ENCODE peak calls at places on chromosomes 16 and 17, in six cellular contexts. One of them, this sample, is unnamed.

GRCh38 chr16:9007177-9007794 is 43.6 kb upstream of the USP7 start:
- DNase-seq in NCI-H226: no peak
- DNase-seq in ascending aorta: no peak
- DNase-seq in NCI-H146: no peak
- DNase-seq in stomach: no peak
- DNase-seq in natural killer cell treated with Interleukin-12 subunit alpha and Interleukin-12 subunit beta and Interleukin-15 and Interleukin-18, amount 100 ng/mL, for 72 hours: no peak
- DNase-seq in this sample: no peak

GRCh38 chr16:22206847-22207714 is 1.0 kb downstream of the EEF2K start:
- DNase-seq in NCI-H146: peak; percentile 53
- DNase-seq in natural killer cell treated with Interleukin-12 subunit alpha and Interleukin-12 subunit beta and Interleukin-15 and Interleukin-18, amount 100 ng/mL, for 72 hours: peak; percentile 86
- DNase-seq in stomach: peak; percentile 88
- DNase-seq in ascending aorta: peak; percentile 59
- DNase-seq in NCI-H226: peak; percentile 62
- DNase-seq in this sample: no peak

GRCh38 chr17:28711723-28712036 is at the start of gene PROCA1:
- DNase-seq in NCI-H146: no peak
- DNase-seq in stomach: no peak
- DNase-seq in ascending aorta: no peak
- DNase-seq in NCI-H226: no peak
- DNase-seq in natural killer cell treated with Interleukin-12 subunit alpha and Interleukin-12 subunit beta and Interleukin-15 and Interleukin-18, amount 100 ng/mL, for 72 hours: no peak
- DNase-seq in this sample: no peak

GRCh38 chr17:82242977-82243647 is 14.3 kb downstream of the SLC16A3 start:
- DNase-seq in stomach: peak; percentile 88
- DNase-seq in NCI-H226: peak; percentile 81
- DNase-seq in ascending aorta: no peak
- DNase-seq in natural killer cell treated with Interleukin-12 subunit alpha and Interleukin-12 subunit beta and Interleukin-15 and Interleukin-18, amount 100 ng/mL, for 72 hours: no peak
- DNase-seq in NCI-H146: no peak
- DNase-seq in this sample: no peak

GRCh38 chr16:86824751-86825310 is 246.5 kb downstream of the FOXL1 start:
- DNase-seq in natural killer cell treated with Interleukin-12 subunit alpha and Interleukin-12 subunit beta and Interleukin-15 and Interleukin-18, amount 100 ng/mL, for 72 hours: no peak
- DNase-seq in stomach: no peak
- DNase-seq in NCI-H146: no peak
- DNase-seq in ascending aorta: no peak
- DNase-seq in NCI-H226: no peak
- DNase-seq in this sample: no peak

GRCh38 chr16:17018715-17019014 is 452.1 kb downstream of the XYLT1 start:
- DNase-seq in NCI-H226: no peak
- DNase-seq in NCI-H146: no peak
- DNase-seq in stomach: no peak
- DNase-seq in natural killer cell treated with Interleukin-12 subunit alpha and Interleukin-12 subunit beta and Interleukin-15 and Interleukin-18, amount 100 ng/mL, for 72 hours: no peak
- DNase-seq in ascending aorta: no peak
- DNase-seq in this sample: no peak

GRCh38 chr17:40070644-40070894 is 7.8 kb downstream of the THRA start:
- DNase-seq in stomach: no peak
- DNase-seq in natural killer cell treated with Interleukin-12 subunit alpha and Interleukin-12 subunit beta and Interleukin-15 and Interleukin-18, amount 100 ng/mL, for 72 hours: no peak
- DNase-seq in ascending aorta: no peak
- DNase-seq in NCI-H146: no peak
- DNase-seq in NCI-H226: no peak
- DNase-seq in this sample: no peak

GRCh38 chr17:38465420-38466345 is 37.4 kb downstream of the ARHGAP23 start:
- DNase-seq in ascending aorta: peak; percentile 59
- DNase-seq in stomach: peak; percentile 42
- DNase-seq in NCI-H226: peak; percentile 55
- DNase-seq in natural killer cell treated with Interleukin-12 subunit alpha and Interleukin-12 subunit beta and Interleukin-15 and Interleukin-18, amount 100 ng/mL, for 72 hours: no peak
- DNase-seq in NCI-H146: no peak
- DNase-seq in this sample: no peak

GRCh38 chr17:36117505-36118382 is 14.1 kb downstream of the CCL4 start:
- DNase-seq in NCI-H226: no peak
- DNase-seq in NCI-H146: no peak
- DNase-seq in natural killer cell treated with Interleukin-12 subunit alpha and Interleukin-12 subunit beta and Interleukin-15 and Interleukin-18, amount 100 ng/mL, for 72 hours: no peak
- DNase-seq in stomach: no peak
- DNase-seq in ascending aorta: no peak
- DNase-seq in this sample: no peak

GRCh38 chr16:20897253-20897896 is 2.8 kb downstream of the DCUN1D3 start:
- DNase-seq in NCI-H146: no peak
- DNase-seq in NCI-H226: peak; percentile 86
- DNase-seq in ascending aorta: no peak
- DNase-seq in natural killer cell treated with Interleukin-12 subunit alpha and Interleukin-12 subunit beta and Interleukin-15 and Interleukin-18, amount 100 ng/mL, for 72 hours: no peak
- DNase-seq in stomach: no peak
- DNase-seq in this sample: no peak

GRCh38 chr16:24699151-24699723 is 30.2 kb upstream of the TNRC6A start:
- DNase-seq in NCI-H146: no peak
- DNase-seq in natural killer cell treated with Interleukin-12 subunit alpha and Interleukin-12 subunit beta and Interleukin-15 and Interleukin-18, amount 100 ng/mL, for 72 hours: no peak
- DNase-seq in stomach: no peak
- DNase-seq in NCI-H226: no peak
- DNase-seq in ascending aorta: no peak
- DNase-seq in this sample: no peak

This sample was measured in GM18507.